ENCODE peak calls at places on chromosomes 5 and 9, in five cellular contexts. P is HCT116, I is fibroblast of lung, J is esophagus squamous epithelium, G is left ventricle myocardium inferior. K is an unnamed sample.
A peak's percentile ranks its signal among the peaks of the same experiment; 100 is the strongest.

GRCh38 chr9:14082732-14083131 is 231.2 kb downstream of the NFIB start:
- DNase-seq in P (no peak), I (no peak), J (no peak), G (no peak), K (no peak)

GRCh38 chr5:81971086-81971693 is 633 bp upstream of the ATG10 start:
- DNase-seq in G (no peak), I (peak; percentile 61), P (no peak), J (no peak), K (no peak)

GRCh38 chr9:76419782-76420380 is 25.7 kb upstream of the RFK start:
- DNase-seq in I (no peak), P (peak; percentile 21), J (no peak), G (no peak), K (no peak)

GRCh38 chr9:34084562-34084961 is 35.9 kb upstream of the UBAP2 start:
- DNase-seq in J (no peak), P (no peak), G (peak; percentile 30), I (no peak), K (no peak)

GRCh38 chr9:77375956-77376532 is 198.7 kb downstream of the VPS13A start:
- DNase-seq in I (no peak), G (no peak), J (no peak), P (no peak), K (no peak)

GRCh38 chr5:41707853-41708603 is 162.2 kb downstream of the OXCT1 start:
- DNase-seq in I (peak; percentile 78), J (no peak), P (peak; percentile 21), G (no peak), K (no peak)

GRCh38 chr9:110427497-110428104 is 89.9 kb upstream of the TXNDC8 start:
- DNase-seq in P (peak; percentile 42), J (no peak), I (peak; percentile 59), G (peak; percentile 16), K (peak; percentile 79)

GRCh38 chr9:31588010-31588409 is 796.4 kb upstream of the ACO1 start:
- DNase-seq in J (no peak), P (no peak), G (no peak), I (no peak), K (no peak)

GRCh38 chr9:22105005-22105722 is 96.1 kb upstream of the CDKN2B start:
- DNase-seq in J (no peak), I (no peak), P (no peak), G (no peak), K (no peak)

GRCh38 chr5:41794478-41794877 is 75.7 kb downstream of the OXCT1 start:
- DNase-seq in J (no peak), G (no peak), P (peak; percentile 19), I (peak; percentile 93), K (no peak)

GRCh38 chr5:68122439-68122906 is 93.1 kb upstream of the PIK3R1 start:
- DNase-seq in J (no peak), P (no peak), G (no peak), I (no peak), K (no peak)

GRCh38 chr9:15178621-15179020 is 128.4 kb downstream of the TTC39B start:
- DNase-seq in G (no peak), P (no peak), J (no peak), I (no peak), K (no peak)

GRCh38 chr9:27189426-27189825 is 80.4 kb downstream of the TEK start:
- DNase-seq in J (no peak), I (no peak), P (no peak), G (no peak), K (no peak)

GRCh38 chr5:147234825-147235635 is at the start of gene STK32A:
- DNase-seq in P (no peak), J (no peak), I (peak; percentile 10), G (peak; percentile 34), K (peak; percentile 91)

GRCh38 chr5:10594591-10595210 is 30.8 kb downstream of the ANKRD33B start:
- DNase-seq in G (no peak), P (no peak), I (peak; percentile 17), J (no peak), K (no peak)

GRCh38 chr5:111545031-111545430 is 32.7 kb upstream of the STARD4 start:
- DNase-seq in P (no peak), I (no peak), G (no peak), J (no peak), K (no peak)

GRCh38 chr9:5631021-5631420 is 2.1 kb downstream of the RIC1 start:
- DNase-seq in P (no peak), G (no peak), J (no peak), I (no peak), K (no peak)

GRCh38 chr9:25678846-25679360 is 659 bp upstream of the TUSC1 start:
- DNase-seq in G (no peak), J (no peak), I (no peak), P (no peak), K (no peak)

GRCh38 chr9:134004881-134005280 is 12.8 kb upstream of the VAV2 start:
- DNase-seq in I (no peak), P (no peak), J (no peak), G (no peak), K (no peak)

GRCh38 chr9:135073741-135074305 is 13.6 kb upstream of the OLFM1 start:
- DNase-seq in P (no peak), I (no peak), J (no peak), G (no peak), K (no peak)

GRCh38 chr9:135073081-135073740 is 14.3 kb upstream of the OLFM1 start:
- DNase-seq in J (no peak), I (no peak), P (no peak), G (no peak), K (peak; percentile 38)

GRCh38 chr9:135076143-135076875 is 11.2 kb upstream of the OLFM1 start:
- DNase-seq in G (no peak), P (no peak), J (no peak), I (no peak), K (no peak)

GRCh38 chr9:135075234-135076142 is 12.0 kb upstream of the OLFM1 start:
- DNase-seq in I (no peak), P (no peak), G (peak; percentile 63), J (no peak), K (no peak)

DNA sequence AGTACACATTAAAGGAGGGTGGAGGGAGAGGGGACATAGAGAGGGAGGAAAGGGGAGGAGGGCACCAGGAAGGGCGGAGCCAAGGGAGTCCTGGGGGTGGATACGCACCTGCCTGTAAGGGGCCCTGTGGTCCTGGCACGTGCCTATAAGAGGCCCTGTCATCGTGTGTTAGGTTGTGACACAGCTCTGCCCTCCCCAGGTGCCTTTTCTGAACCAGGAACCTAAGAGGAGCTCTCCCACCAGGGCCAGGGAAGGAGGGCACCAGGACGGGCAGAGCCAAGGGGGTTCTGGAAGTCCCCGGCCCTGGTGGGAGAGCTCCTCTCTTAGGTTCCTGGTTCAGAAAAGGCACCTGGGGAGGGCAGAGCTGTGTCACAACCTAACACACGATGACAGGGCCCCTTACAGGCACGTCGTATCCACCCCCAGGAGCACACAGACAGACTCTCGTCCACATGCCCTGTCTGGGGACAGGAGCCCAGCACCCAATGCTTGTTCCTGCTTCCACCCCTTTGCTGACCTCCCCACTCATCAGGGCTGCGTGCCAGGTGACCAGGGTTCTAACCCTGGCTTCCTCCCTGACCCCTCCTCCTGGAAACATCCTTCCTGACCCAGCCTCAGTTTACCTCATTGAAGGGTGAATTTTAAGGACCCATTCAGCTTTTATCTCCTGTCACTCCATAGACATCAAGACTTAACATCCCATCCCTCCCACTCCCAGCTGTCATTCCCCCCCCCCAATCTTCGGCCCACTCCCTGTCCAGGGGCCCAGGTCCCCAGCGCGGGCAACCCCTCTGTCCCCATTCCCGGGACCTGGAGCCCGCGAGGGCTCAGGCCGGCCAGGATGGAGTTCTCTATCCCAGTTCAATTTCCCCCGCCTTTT is 12.9 kb upstream of the OLFM1 start:
- DNase-seq in J (no peak), P (no peak), G (no peak), I (no peak), K (no peak)
- H3K27ac ChIP-seq in J (peak overlapping the region; percentile 63), P (no peak overlapping the region), G (no peak overlapping the region), I (no peak overlapping the region), K (no peak overlapping the region)

GRCh38 chr9:136233868-136234267 is 11.7 kb downstream of the QSOX2 start:
- DNase-seq in P (no peak), J (no peak), G (no peak), I (no peak), K (no peak)

GRCh38 chr9:136230773-136231172 is 14.8 kb downstream of the QSOX2 start:
- DNase-seq in J (no peak), G (no peak), P (no peak), I (no peak), K (no peak)

GRCh38 chr9:136230365-136230764 is 15.2 kb downstream of the QSOX2 start:
- DNase-seq in J (no peak), G (no peak), I (no peak), P (no peak), K (no peak)

GRCh38 chr9:136232964-136233363 is 12.6 kb downstream of the QSOX2 start:
- DNase-seq in I (no peak), G (no peak), P (no peak), J (no peak), K (no peak)

GRCh38 chr9:136231478-136232297 is 13.9 kb downstream of the QSOX2 start:
- DNase-seq in P (no peak), J (no peak), G (no peak), I (no peak), K (no peak)
- H3K4me3 ChIP-seq in P (no peak overlapping the region), J (no peak overlapping the region), G (peak overlapping the region; percentile 22), I (no peak overlapping the region), K (no peak overlapping the region)

GRCh38 chr9:97774657-97775056 is 77.5 kb upstream of the XPA start:
- DNase-seq in I (no peak), G (no peak), P (no peak), J (no peak), K (no peak)

GRCh38 chr9:97772145-97772544 is 75.0 kb upstream of the XPA start:
- DNase-seq in P (no peak), I (no peak), G (no peak), J (no peak), K (no peak)

GRCh38 chr9:97770808-97771372 is 73.8 kb upstream of the XPA start:
- DNase-seq in J (no peak), I (no peak), G (no peak), P (no peak), K (no peak)

GRCh38 chr9:97773723-97774122 is 76.6 kb upstream of the XPA start:
- DNase-seq in P (no peak), J (no peak), I (peak; percentile 16), G (peak; percentile 34), K (peak; percentile 80)

GRCh38 chr9:97773091-97773490 is 76.0 kb upstream of the XPA start:
- DNase-seq in I (no peak), J (no peak), P (no peak), G (no peak), K (no peak)
- H3K4me1 ChIP-seq in I (peaks cover 9% of the 10 kb centered on the region), J (peaks cover 13% of the 10 kb centered on the region), P (no peaks in the 10 kb centered on the region), G (no peaks in the 10 kb centered on the region), K (no peaks in the 10 kb centered on the region)

DNA sequence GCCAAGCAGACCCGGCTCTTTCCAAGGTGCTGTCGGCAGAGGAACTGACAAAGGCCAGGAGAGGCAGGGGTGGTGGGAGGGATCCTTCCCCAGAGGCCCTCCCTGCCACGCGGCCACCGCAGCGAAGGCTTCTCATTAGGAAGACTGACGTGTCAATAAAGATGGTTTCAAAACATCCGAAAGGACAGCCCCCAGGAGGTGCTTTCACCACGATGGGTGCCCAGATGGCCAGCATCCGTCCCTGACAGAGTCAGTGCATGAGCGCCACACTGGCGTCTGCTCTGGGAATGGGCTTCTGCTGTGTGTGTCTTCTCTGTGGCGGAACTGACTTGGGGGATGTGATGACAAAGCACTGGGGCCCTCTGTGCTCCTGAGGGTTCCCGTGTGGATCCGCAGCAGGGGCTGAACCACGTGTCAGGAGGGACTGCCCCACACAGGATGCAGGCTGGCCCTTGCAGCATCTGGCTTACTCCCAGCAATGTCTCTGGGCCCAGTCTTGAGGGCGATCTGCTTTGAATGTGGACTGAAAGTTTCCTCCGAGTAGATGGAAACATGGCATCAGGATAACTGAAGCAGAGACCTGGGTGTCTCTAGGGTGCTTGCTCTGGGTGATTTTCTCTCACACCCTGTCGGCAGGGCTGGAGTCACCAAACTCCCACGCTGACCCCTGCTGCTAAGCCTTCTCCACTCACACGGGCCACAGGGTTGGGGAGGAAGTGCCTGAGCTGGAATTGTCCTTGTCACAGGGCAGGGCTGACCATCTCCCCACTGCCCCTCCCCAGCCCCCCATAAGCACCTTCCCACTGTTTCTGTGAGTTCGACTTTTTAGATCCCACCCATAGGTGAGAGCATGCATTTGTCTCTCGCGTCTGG is 213.2 kb downstream of the FANCC start:
- DNase-seq in G (no peak), J (no peak), I (no peak), P (no peak), K (no peak)
- H3K27ac ChIP-seq in G (peak overlapping the region; percentile 57), J (peak overlapping the region; percentile 91), I (no peak overlapping the region), P (no peak overlapping the region), K (no peak overlapping the region)

K was measured in aorta.